ENCODE peak calls at places on chromosomes 16 and 17, in eight cellular contexts. B is effector memory CD8-positive, alpha-beta T cell; H is CD8-positive, alpha-beta T cell; R is sigmoid colon; Q is activated effector memory CD4-positive, alpha-beta T cell treated with Interleukin-2 at 50 U/mL for 16 hours; F is AML-193; C is ELR; J is memory B cell. T is an unnamed sample.

GRCh38 chr17:64120159-64120558 is 9.8 kb downstream of the ERN1 start:
- DNase-seq in R (no peak), B (no peak), J (no peak), Q (no peak), C (no peak), H (no peak), F (no peak), T (no peak)

GRCh38 chr17:79732804-79733691 is 2.3 kb downstream of the ENPP7 start:
- DNase-seq in H (peak), B (peak), F (peak), C (no peak), R (no peak), Q (no peak), J (no peak), T (peak)

GRCh38 chr16:57470683-57471082 is 8.2 kb downstream of the POLR2C start:
- DNase-seq in J (no peak), F (no peak), Q (no peak), B (no peak), H (no peak), C (no peak), R (no peak), T (no peak)

GRCh38 chr17:75505640-75506039 is 9.7 kb downstream of the CASKIN2 start:
- DNase-seq in R (no peak), C (no peak), F (no peak), J (no peak), Q (no peak), B (no peak), H (no peak), T (no peak)

GRCh38 chr16:30747331-30747730 is 894 bp upstream of the PHKG2 start:
- DNase-seq in C (peak), B (no peak), H (no peak), Q (no peak), F (no peak), R (no peak), J (no peak), T (no peak)

GRCh38 chr17:39605492-39606433 is 2.0 kb downstream of the NEUROD2 start:
- DNase-seq in F (no peak), H (no peak), R (no peak), Q (no peak), J (no peak), C (peak), B (no peak), T (no peak)

GRCh38 chr16:9225527-9226316 is 134.3 kb downstream of the HAPSTR1 start:
- DNase-seq in R (peak), B (no peak), H (no peak), F (peak), J (no peak), Q (no peak), C (peak), T (no peak)

GRCh38 chr17:73308017-73308823 is 3.6 kb downstream of the CDC42EP4 start:
- DNase-seq in R (peak), J (no peak), F (peak), C (peak), B (no peak), H (no peak), Q (no peak), T (no peak)

GRCh38 chr17:7673239-7673638 is 14.1 kb downstream of the TP53 start:
- DNase-seq in R (no peak), F (no peak), Q (no peak), C (peak), B (no peak), J (no peak), H (no peak), T (no peak)

GRCh38 chr17:75344664-75345063 is 55.4 kb upstream of the SLC25A19 start:
- DNase-seq in C (no peak), Q (no peak), B (no peak), R (no peak), H (peak), J (no peak), F (no peak), T (no peak)

GRCh38 chr17:80968602-80969029 is 23.0 kb upstream of the CHMP6 start:
- DNase-seq in F (no peak), J (no peak), B (no peak), C (no peak), Q (no peak), R (peak), H (no peak), T (no peak)

T was measured in GM19239.